ENCODE peak calls at places on chromosomes 7 and 10, in nine cellular contexts. P, Z, L, Y, U, F, D, T and I are unnamed samples.

GRCh38 chr7:106076537-106076936 is 35.6 kb downstream of the SYPL1 start:
- DNase-seq in F (no peak), U (no peak), Y (no peak), L (no peak), D (no peak), Z (no peak), P (no peak), T (no peak), I (no peak)

GRCh38 chr10:866577-866941 is 64.9 kb downstream of the LARP4B start:
- DNase-seq in Z (no peak), F (no peak), P (no peak), T (no peak), Y (no peak), D (no peak), U (no peak), L (no peak), I (no peak)

GRCh38 chr10:99297033-99297432 is 32.1 kb upstream of the CNNM1 start:
- DNase-seq in P (no peak), Z (no peak), T (no peak), U (no peak), Y (no peak), D (no peak), F (no peak), L (no peak), I (no peak)

GRCh38 chr7:826230-826905 is 5.9 kb upstream of the SUN1 start:
- DNase-seq in T (no peak), L (no peak), F (no peak), Y (no peak), U (no peak), Z (no peak), D (no peak), P (no peak), I (no peak)

GRCh38 chr10:32489158-32489557 is 43.2 kb downstream of the CCDC7 start:
- DNase-seq in P (no peak), Z (no peak), D (no peak), F (no peak), U (no peak), L (no peak), Y (no peak), T (no peak), I (no peak)

GRCh38 chr10:17805921-17806577 is 3.1 kb upstream of the MRC1 start:
- DNase-seq in F (no peak), Y (no peak), D (no peak), L (no peak), Z (no peak), T (peak), U (no peak), P (no peak), I (no peak)

GRCh38 chr7:71772783-71773182 is 639.4 kb downstream of the CALN1 start:
- DNase-seq in U (no peak), F (no peak), Z (no peak), T (no peak), D (no peak), L (no peak), P (no peak), Y (no peak), I (no peak)

GRCh38 chr7:8042796-8043535 is 74.4 kb downstream of the GLCCI1 start:
- DNase-seq in L (peak), Z (no peak), Y (peak), F (peak), T (no peak), D (no peak), P (no peak), U (no peak), I (no peak)

GRCh38 chr10:121154310-121154709 is 303.1 kb downstream of the WDR11 start:
- DNase-seq in U (no peak), Y (no peak), Z (no peak), T (no peak), L (no peak), D (no peak), P (no peak), F (no peak), I (no peak)

GRCh38 chr10:78457804-78458483 is 424.3 kb downstream of the RPS24 start:
- DNase-seq in D (no peak), L (peak), Y (peak), Z (no peak), F (peak), P (peak), U (no peak), T (no peak), I (no peak)

GRCh38 chr7:101728888-101729883 is 88.2 kb upstream of the CUX1 start:
- DNase-seq in U (peak), Z (no peak), D (no peak), F (peak), P (peak), T (peak), Y (peak), L (peak), I (no peak)

GRCh38 chr7:141586878-141587277 is 35.7 kb downstream of the AGK start:
- DNase-seq in D (no peak), F (no peak), Y (no peak), L (no peak), Z (no peak), U (no peak), T (no peak), P (no peak), I (no peak)

GRCh38 chr7:96297873-96298272 is 24.0 kb downstream of the SLC25A13 start:
- DNase-seq in Z (no peak), L (no peak), T (no peak), U (no peak), D (no peak), F (no peak), Y (no peak), P (no peak), I (no peak)

GRCh38 chr7:6709808-6710207 is 3.1 kb upstream of the ZNF12 start:
- DNase-seq in P (no peak), F (no peak), Y (no peak), U (no peak), Z (no peak), D (no peak), L (no peak), T (no peak), I (no peak)

GRCh38 chr7:102426268-102427031 is 6.9 kb upstream of the ORAI2 start:
- DNase-seq in Z (peak), D (peak), U (no peak), F (no peak), T (no peak), P (no peak), L (no peak), Y (no peak), I (peak)

GRCh38 chr7:127905491-127906330 is 125.5 kb downstream of the LRRC4 start:
- DNase-seq in Y (no peak), P (no peak), L (peak), Z (no peak), D (no peak), F (peak), T (peak), U (no peak), I (no peak)

GRCh38 chr7:152463714-152464311 is 28.0 kb upstream of the KMT2C start:
- DNase-seq in L (peak), F (peak), D (peak), U (peak), T (peak), Y (peak), Z (peak), P (peak), I (peak)

GRCh38 chr7:34750209-34750608 is 92.2 kb downstream of the NPSR1 start:
- DNase-seq in T (no peak), Z (no peak), L (no peak), F (no peak), Y (no peak), P (no peak), D (no peak), U (no peak), I (no peak)

GRCh38 chr10:94012834-94013830 is 19.4 kb downstream of the PLCE1 start:
- DNase-seq in Z (no peak), P (no peak), D (no peak), T (no peak), U (no peak), F (no peak), L (peak), Y (no peak), I (no peak)

GRCh38 chr10:602391-603005 is 87.0 kb downstream of the DIP2C start:
- DNase-seq in F (no peak), Y (no peak), D (no peak), T (no peak), U (peak), L (no peak), Z (no peak), P (no peak), I (no peak)

GRCh38 chr7:79185605-79186004 is 267.9 kb downstream of the MAGI2 start:
- DNase-seq in L (peak), D (no peak), T (peak), Y (no peak), Z (no peak), F (no peak), P (no peak), U (no peak), I (no peak)

GRCh38 chr10:16316733-16317132 is 120.1 kb upstream of the PTER start:
- DNase-seq in Y (no peak), F (no peak), U (no peak), Z (no peak), P (no peak), L (no peak), D (no peak), T (no peak), I (no peak)

GRCh38 chr10:126283307-126283706 is 105.0 kb downstream of the ADAM12 start:
- DNase-seq in Z (no peak), L (no peak), U (no peak), D (no peak), P (no peak), Y (no peak), T (no peak), F (no peak), I (no peak)

GRCh38 chr7:43038229-43038628 is 74.2 kb upstream of the HECW1 start:
- DNase-seq in Y (peak), Z (no peak), L (peak), F (peak), D (no peak), U (no peak), P (no peak), T (peak), I (no peak)

GRCh38 chr10:18400201-18400910 is 251.0 kb downstream of the NSUN6 start:
- DNase-seq in D (no peak), L (peak), T (no peak), P (peak), F (peak), U (no peak), Y (no peak), Z (peak), I (peak)

GRCh38 chr7:25786958-25787730 is 364.9 kb upstream of the NFE2L3 start:
- DNase-seq in T (no peak), L (no peak), F (no peak), D (no peak), Y (no peak), Z (no peak), P (no peak), U (no peak), I (no peak)

GRCh38 chr7:6257602-6258001 is 14.8 kb downstream of the CYTH3 start:
- DNase-seq in D (no peak), Y (no peak), Z (no peak), U (no peak), P (no peak), F (no peak), L (no peak), T (no peak), I (no peak)

GRCh38 chr7:97457054-97457453 is 274.8 kb upstream of the TAC1 start:
- DNase-seq in Z (no peak), P (no peak), U (no peak), F (no peak), T (no peak), L (no peak), Y (no peak), D (no peak), I (no peak)

GRCh38 chr7:125814030-125814535 is 884.5 kb upstream of the POT1 start:
- DNase-seq in U (no peak), P (no peak), Y (no peak), Z (no peak), L (no peak), F (peak), T (peak), D (no peak), I (no peak)

GRCh38 chr7:16511314-16511713 is 15.3 kb upstream of the LRRC72 start:
- DNase-seq in T (no peak), Y (no peak), Z (no peak), P (no peak), D (no peak), U (no peak), F (no peak), L (no peak), I (no peak)

GRCh38 chr7:80496586-80496985 is 15.3 kb downstream of the GNAT3 start:
- DNase-seq in F (peak), U (no peak), L (peak), Z (no peak), T (no peak), Y (no peak), P (no peak), D (no peak), I (no peak)

GRCh38 chr7:158651968-158652555 is 52.5 kb downstream of the NCAPG2 start:
- DNase-seq in T (no peak), F (no peak), L (no peak), Z (no peak), P (no peak), D (no peak), U (no peak), Y (peak), I (no peak)

GRCh38 chr10:28411648-28412047 is 108.8 kb upstream of the MPP7 start:
- DNase-seq in Z (peak), Y (no peak), T (peak), U (no peak), P (no peak), D (no peak), L (no peak), F (no peak), I (peak)

GRCh38 chr10:64086083-64086772 is 565.0 kb downstream of the REEP3 start:
- DNase-seq in Y (no peak), D (no peak), T (no peak), Z (no peak), L (no peak), P (no peak), U (no peak), F (no peak), I (no peak)

GRCh38 chr10:80460399-80461207 is 6.5 kb downstream of the TSPAN14 start:
- DNase-seq in Z (no peak), L (peak), U (peak), F (peak), P (peak), D (no peak), T (peak), Y (peak), I (no peak)

GRCh38 chr10:36256905-36257304 is 614.8 kb upstream of the FZD8 start:
- DNase-seq in F (peak), D (no peak), L (peak), Z (no peak), U (no peak), Y (peak), P (no peak), T (peak), I (no peak)

GRCh38 chr10:30534465-30535144 is 94.9 kb downstream of the LYZL2 start:
- DNase-seq in Z (peak), Y (peak), L (peak), U (peak), P (peak), T (peak), D (peak), F (peak), I (peak)
- TF ChIP-seq CTCF in Z (peak), Y (peak), L (peak), U (peak), P (peak), T (peak), D (peak), F (peak), I (peak)

GRCh38 chr7:128954830-128955797 is 17.4 kb downstream of the IRF5 start:
- DNase-seq in Z (no peak), D (peak), L (peak), F (peak), T (no peak), Y (peak), U (no peak), P (peak), I (peak)
- TF ChIP-seq CTCF in Z (no peak), D (peak), L (no peak), F (no peak), T (no peak), Y (no peak), U (no peak), P (no peak), I (no peak)

GRCh38 chr10:88401671-88402347 is 181.3 kb downstream of the RNLS start:
- DNase-seq in D (no peak), P (no peak), F (peak), T (peak), L (peak), Z (no peak), U (no peak), Y (peak), I (no peak)
- TF ChIP-seq CTCF in D (no peak), P (peak), F (peak), T (peak), L (peak), Z (no peak), U (peak), Y (peak), I (no peak)

DNA sequence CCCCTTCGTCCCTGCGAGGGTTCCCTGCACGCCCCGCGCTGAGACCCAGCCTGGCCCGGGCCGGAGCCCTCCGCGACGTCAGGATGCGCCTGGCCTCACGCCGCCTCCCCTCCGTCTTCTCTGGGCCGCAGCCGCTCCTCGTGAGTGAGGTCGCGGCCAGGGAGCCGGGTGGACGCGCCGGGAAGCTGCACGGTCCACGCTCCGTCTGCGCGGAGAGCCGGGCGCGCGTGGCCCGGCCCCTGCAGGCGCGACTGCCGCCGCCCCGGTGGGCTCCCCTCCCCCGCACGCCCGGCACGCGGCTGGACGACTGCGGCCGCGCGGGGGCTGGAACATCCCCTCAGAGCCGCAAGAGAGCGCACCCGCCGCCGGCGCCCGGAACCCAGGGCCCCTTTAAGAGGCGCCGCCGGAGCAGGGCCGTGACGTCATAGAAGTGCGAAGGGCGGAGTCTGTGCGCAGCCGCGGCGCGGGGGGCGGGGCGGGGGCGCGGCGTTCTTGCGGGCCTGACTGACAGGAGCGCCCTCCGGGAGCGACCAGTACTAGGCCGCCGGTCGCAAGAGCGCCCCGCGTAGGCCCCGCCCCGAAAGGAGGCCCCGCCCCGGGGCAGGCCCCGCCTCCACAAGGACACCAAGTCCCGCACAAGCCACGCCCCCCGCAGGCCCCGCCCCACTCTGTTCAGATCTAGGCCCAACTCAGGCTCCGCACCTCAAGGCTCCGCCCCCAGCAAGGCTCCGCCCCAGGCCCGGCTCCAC is 449 bp upstream of the INPP5A start:
- DNase-seq in Z (peak), U (peak), F (peak), L (peak), P (peak), D (peak), Y (peak), T (peak), I (peak)
- TF ChIP-seq CTCF in Z (peak), U (peak), F (peak), L (peak), P (peak), D (peak), Y (no peak), T (no peak), I (peak)

GRCh38 chr10:70053896-70054641 is 1.4 kb downstream of the MACROH2A2 start:
- DNase-seq in P (no peak), Z (no peak), U (no peak), Y (peak), F (peak), D (no peak), T (no peak), L (no peak), I (no peak)
- TF ChIP-seq CTCF in P (no peak), Z (no peak), U (no peak), Y (no peak), F (no peak), D (no peak), T (peak), L (peak), I (no peak)

GRCh38 chr10:97539523-97540200 is 32.9 kb upstream of the ANKRD2 start:
- DNase-seq in T (peak), U (no peak), L (peak), P (peak), Y (peak), D (no peak), F (peak), Z (no peak), I (no peak)
- TF ChIP-seq CTCF in T (no peak), U (no peak), L (peak), P (no peak), Y (peak), D (no peak), F (peak), Z (no peak), I (no peak)

DNA sequence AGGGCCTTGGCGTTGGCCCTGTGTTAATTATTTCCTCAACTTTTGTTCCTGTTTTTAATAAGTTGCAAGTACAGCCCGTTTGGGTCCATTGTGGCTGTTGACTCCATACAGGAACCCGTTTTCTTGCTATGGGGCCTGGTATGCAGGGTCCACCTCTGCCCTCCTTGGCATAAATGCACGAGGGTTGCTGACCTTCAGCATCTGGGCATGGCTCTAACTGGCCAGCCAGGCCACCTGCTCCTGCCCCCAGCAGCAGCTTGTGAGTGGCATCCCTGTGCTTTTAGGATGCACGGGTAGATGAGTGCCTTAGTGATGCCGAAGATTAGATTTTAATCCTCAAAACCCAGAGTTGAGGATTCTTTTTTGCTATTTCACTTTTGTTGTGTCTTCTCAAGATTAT is 123.2 kb downstream of the GLRX3 start:
- DNase-seq in F (no peak), Y (no peak), D (no peak), U (no peak), P (no peak), T (no peak), L (no peak), Z (no peak), I (no peak)
- TF ChIP-seq CTCF in F (no peak), Y (no peak), D (no peak), U (no peak), P (no peak), T (no peak), L (no peak), Z (no peak), I (no peak)